ENCODE peak calls at places on chromosomes 5 and 9, in five cellular contexts. Z is activated CD8-positive, alpha-beta T cell treated with anti-CD3 and anti-CD28 coated beads for 36 hours; F is NB4; Y is Ammon's horn; J is amygdala. X is an unnamed sample.

GRCh38 chr9:35923927-35924763 is 14.9 kb downstream of the SPAAR start:
- DNase-seq in Z (peak), F (peak), J (peak), Y (peak), X (no peak)

GRCh38 chr9:73231203-73231602 is 79.5 kb downstream of the ANXA1 start:
- DNase-seq in Y (no peak), F (no peak), Z (no peak), J (no peak), X (no peak)

GRCh38 chr5:108276187-108276586 is 105.7 kb downstream of the FBXL17 start:
- DNase-seq in J (no peak), Y (no peak), F (no peak), Z (no peak), X (no peak)

GRCh38 chr5:337565-338130 is 16.1 kb downstream of the AHRR start:
- DNase-seq in J (no peak), Y (no peak), F (peak), Z (no peak), X (no peak)

GRCh38 chr5:38994329-38994927 is 79.8 kb downstream of the RICTOR start:
- DNase-seq in F (no peak), Y (peak), J (peak), Z (peak), X (peak)

GRCh38 chr9:121564861-121565260 is 65.2 kb upstream of the GGTA1 start:
- DNase-seq in F (no peak), Y (no peak), J (no peak), Z (no peak), X (no peak)

GRCh38 chr5:77312411-77312810 is 101.9 kb downstream of the PDE8B start:
- DNase-seq in Z (no peak), Y (no peak), F (no peak), J (no peak), X (no peak)

GRCh38 chr9:111067472-111067871 is 29.2 kb upstream of the LPAR1 start:
- DNase-seq in F (no peak), Z (no peak), J (no peak), Y (no peak), X (no peak)

GRCh38 chr5:1508679-1509290 is 15.0 kb downstream of the LPCAT1 start:
- DNase-seq in Y (no peak), F (no peak), J (no peak), Z (no peak), X (no peak)

GRCh38 chr9:113633782-113634596 is 170.5 kb downstream of the RGS3 start:
- DNase-seq in F (no peak), Z (no peak), J (no peak), Y (no peak), X (no peak)

GRCh38 chr9:36974731-36975130 is 59.3 kb downstream of the PAX5 start:
- DNase-seq in Z (no peak), F (no peak), J (no peak), Y (no peak), X (no peak)

GRCh38 chr5:68730220-68731010 is 363.4 kb upstream of the SLC30A5 start:
- DNase-seq in F (no peak), J (peak), Y (peak), Z (no peak), X (no peak)

GRCh38 chr5:95358320-95358719 is 32.8 kb upstream of the FAM81B start:
- DNase-seq in Z (no peak), Y (no peak), J (no peak), F (no peak), X (no peak)

GRCh38 chr5:58773744-58774441 is 191.0 kb downstream of the RAB3C start:
- DNase-seq in F (no peak), J (peak), Z (no peak), Y (peak), X (no peak)

GRCh38 chr5:98639258-98639657 is 134.2 kb upstream of the RGMB start:
- DNase-seq in Z (no peak), J (no peak), F (no peak), Y (no peak), X (no peak)

GRCh38 chr9:100477221-100477620 is 4.3 kb downstream of the TMEFF1 start:
- DNase-seq in Z (no peak), J (no peak), F (no peak), Y (no peak), X (no peak)

GRCh38 chr5:41772785-41773442 is 97.3 kb downstream of the OXCT1 start:
- DNase-seq in Y (no peak), Z (no peak), F (no peak), J (no peak), X (no peak)

GRCh38 chr5:88089757-88090390 is 178.8 kb downstream of the TMEM161B start:
- DNase-seq in Y (peak), J (no peak), Z (no peak), F (no peak), X (no peak)

GRCh38 chr5:175695161-175696126 is 37.6 kb downstream of the HRH2 start:
- DNase-seq in Z (no peak), Y (no peak), J (no peak), F (peak), X (no peak)